ENCODE peak calls at places on chromosome 19, in nine cellular contexts. C, A, O, D, X, N, R, U and L are unnamed samples.
A peak's percentile ranks its signal among the peaks of the same experiment; 100 is the strongest.

GRCh38 chr19:40831502-40832430 is 18.5 kb downstream of the CYP2A6 start:
- DNase-seq in U (no peak), A (peak; percentile 92), X (peak; percentile 98), R (peak; percentile 77), N (no peak), O (no peak), C (no peak), D (peak; percentile 98), L (no peak)

GRCh38 chr19:3098141-3098514 is 4.0 kb downstream of the GNA11 start:
- DNase-seq in A (no peak), O (no peak), X (peak; percentile 51), U (no peak), N (no peak), R (no peak), D (no peak), C (no peak), L (peak; percentile 71)

GRCh38 chr19:7366701-7367420 is 18.1 kb downstream of the ARHGEF18 start:
- DNase-seq in N (no peak), X (peak; percentile 50), U (no peak), D (peak; percentile 50), C (peak; percentile 68), A (no peak), O (no peak), R (peak; percentile 36), L (no peak)

GRCh38 chr19:56105090-56105701 is 15.9 kb downstream of the ZNF787 start:
- DNase-seq in C (peak; percentile 86), U (peak; percentile 69), N (no peak), A (peak; percentile 80), O (peak; percentile 87), R (peak; percentile 80), X (peak; percentile 40), D (peak; percentile 75), L (peak; percentile 79)

GRCh38 chr19:57227461-57227860 is 3.4 kb upstream of the AURKC start:
- DNase-seq in A (no peak), U (no peak), D (no peak), N (no peak), X (no peak), O (no peak), R (no peak), C (no peak), L (no peak)

GRCh38 chr19:33819875-33820781 is 23.5 kb downstream of the KCTD15 start:
- DNase-seq in C (peak; percentile 73), N (no peak), O (peak; percentile 88), X (peak; percentile 72), D (peak; percentile 62), U (peak; percentile 78), A (peak; percentile 74), R (peak; percentile 59), L (peak; percentile 92)

GRCh38 chr19:3849092-3849491 is 19.7 kb downstream of the ZFR2 start:
- DNase-seq in N (no peak), D (peak; percentile 23), X (no peak), R (no peak), A (peak; percentile 45), O (peak; percentile 31), C (peak; percentile 61), U (no peak), L (no peak)

GRCh38 chr19:16066611-16067104 is 9.6 kb upstream of the TPM4 start:
- DNase-seq in R (no peak), D (no peak), X (peak; percentile 74), C (no peak), A (no peak), N (no peak), U (no peak), O (peak; percentile 49), L (peak; percentile 66)

GRCh38 chr19:18433039-18433691 is 4.8 kb downstream of the ISYNA1 start:
- DNase-seq in D (no peak), C (peak; percentile 56), U (peak; percentile 64), R (no peak), X (no peak), O (no peak), A (no peak), N (no peak), L (no peak)

GRCh38 chr19:19146000-19146608 is 7.8 kb upstream of the TMEM161A start:
- DNase-seq in A (peak; percentile 72), X (peak; percentile 56), O (peak; percentile 88), N (no peak), D (peak; percentile 62), C (peak; percentile 72), R (peak; percentile 49), U (peak; percentile 80), L (peak; percentile 91)

GRCh38 chr19:28446511-28446910 is 766.4 kb downstream of the UQCRFS1 start:
- DNase-seq in A (no peak), O (no peak), U (no peak), D (no peak), R (no peak), C (no peak), X (no peak), N (no peak), L (no peak)

GRCh38 chr19:19540707-19541515 is 2.8 kb downstream of the CILP2 start:
- DNase-seq in R (no peak), O (peak; percentile 68), D (peak; percentile 50), U (no peak), X (no peak), A (peak; percentile 64), C (peak; percentile 93), N (peak; percentile 69), L (peak; percentile 76)

GRCh38 chr19:32691952-32692726 is 518 bp downstream of the NUDT19 start:
- DNase-seq in N (no peak), A (peak; percentile 63), X (peak; percentile 66), D (peak; percentile 82), U (peak; percentile 35), C (peak; percentile 70), R (peak; percentile 62), O (peak; percentile 70), L (no peak)

GRCh38 chr19:31334101-31334848 is 15.0 kb downstream of the TSHZ3 start:
- DNase-seq in C (no peak), U (no peak), O (no peak), R (peak; percentile 71), X (peak; percentile 78), D (peak; percentile 72), A (no peak), N (no peak), L (no peak)

GRCh38 chr19:31220540-31220939 is 128.7 kb downstream of the TSHZ3 start:
- DNase-seq in R (no peak), A (no peak), X (no peak), O (no peak), N (no peak), D (peak; percentile 38), U (no peak), C (peak; percentile 70), L (no peak)

GRCh38 chr19:22426901-22427300 is 4.8 kb upstream of the ZNF98 start:
- DNase-seq in U (no peak), R (no peak), X (no peak), C (no peak), D (no peak), N (no peak), A (no peak), O (no peak), L (no peak)

GRCh38 chr19:22427587-22428298 is 5.6 kb upstream of the ZNF98 start:
- DNase-seq in U (no peak), X (no peak), D (no peak), R (no peak), A (no peak), O (no peak), C (no peak), N (no peak), L (no peak)

GRCh38 chr19:22422220-22422619 is at the start of gene ZNF98:
- DNase-seq in A (no peak), U (peak; percentile 35), X (no peak), R (no peak), O (no peak), D (no peak), C (no peak), N (no peak), L (no peak)

DNA sequence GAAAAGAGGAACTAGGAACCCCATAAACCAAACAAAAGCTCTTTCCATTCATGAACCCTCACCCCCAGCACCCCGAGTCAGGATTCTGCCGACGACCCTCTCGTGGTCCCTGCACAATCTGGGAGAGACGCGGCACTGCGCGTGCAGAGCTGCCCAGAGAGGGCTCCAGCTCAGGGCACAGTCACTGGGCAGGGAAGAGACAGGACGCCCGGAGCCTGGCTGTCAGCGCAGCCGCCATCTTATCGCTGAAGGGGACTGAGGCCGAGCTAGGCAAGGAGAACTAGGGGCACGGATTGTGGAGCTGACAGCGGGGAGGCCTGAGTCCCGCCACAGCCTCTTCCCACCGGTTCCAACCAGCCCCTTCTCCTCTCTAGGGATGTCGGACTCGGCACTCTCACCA is 349 bp downstream of the ZNF98 start:
- DNase-seq in U (no peak), R (no peak), A (no peak), D (no peak), X (no peak), N (no peak), O (no peak), C (no peak), L (no peak)
- H3K4me3 ChIP-seq in U (peak overlapping the region; percentile 22), R (no peak overlapping the region), A (no peak overlapping the region), D (no peak overlapping the region), X (no peak overlapping the region), N (no peak overlapping the region), O (no peak overlapping the region), C (no peak overlapping the region), L (peak overlapping the region; percentile 30)

GRCh38 chr19:10095622-10095947 is 6.9 kb downstream of the ANGPTL6 start:
- DNase-seq in D (no peak), O (no peak), R (no peak), A (no peak), N (no peak), C (no peak), U (no peak), X (no peak), L (no peak)

GRCh38 chr19:10095948-10096614 is 6.4 kb downstream of the ANGPTL6 start:
- DNase-seq in R (peak; percentile 85), A (peak; percentile 98), N (peak; percentile 65), X (peak; percentile 84), O (peak; percentile 94), C (peak; percentile 93), D (peak; percentile 91), U (peak; percentile 89), L (peak; percentile 93)

GRCh38 chr19:10093295-10094186 is 7.4 kb downstream of the SHFL start:
- DNase-seq in N (no peak), O (no peak), C (peak; percentile 44), D (peak; percentile 18), X (no peak), U (no peak), R (no peak), A (no peak), L (no peak)

GRCh38 chr19:10100163-10100785 is 2.2 kb downstream of the ANGPTL6 start:
- DNase-seq in A (no peak), X (no peak), R (no peak), C (no peak), U (no peak), D (no peak), N (no peak), O (no peak), L (no peak)

GRCh38 chr19:10096615-10096963 is 5.9 kb downstream of the ANGPTL6 start:
- DNase-seq in O (no peak), C (no peak), X (no peak), U (no peak), R (no peak), D (no peak), N (no peak), A (no peak), L (no peak)
- H3K4me3 ChIP-seq in O (peak overlapping the region; percentile 47), C (no peak overlapping the region), X (peak overlapping the region; percentile 69), U (peak overlapping the region; percentile 46), R (peak overlapping the region; percentile 6), D (peak overlapping the region; percentile 55), N (peak overlapping the region; percentile 49), A (peak overlapping the region; percentile 39), L (peak overlapping the region; percentile 56)

GRCh38 chr19:38028913-38029565 is 122.0 kb downstream of the SIPA1L3 start:
- DNase-seq in C (no peak), O (no peak), U (no peak), D (peak; percentile 53), R (peak; percentile 63), N (no peak), A (no peak), X (no peak), L (no peak)
- H3K4me3 ChIP-seq in C (no peak overlapping the region), O (no peak overlapping the region), U (no peak overlapping the region), D (no peak overlapping the region), R (no peak overlapping the region), N (no peak overlapping the region), A (no peak overlapping the region), X (no peak overlapping the region), L (no peak overlapping the region)

GRCh38 chr19:5246554-5247155 is 94.0 kb downstream of the PTPRS start:
- DNase-seq in R (no peak), X (no peak), U (no peak), O (no peak), A (no peak), N (no peak), C (no peak), D (no peak), L (no peak)
- H3K4me3 ChIP-seq in R (no peak overlapping the region), X (no peak overlapping the region), U (no peak overlapping the region), O (no peak overlapping the region), A (no peak overlapping the region), N (no peak overlapping the region), C (no peak overlapping the region), D (no peak overlapping the region), L (no peak overlapping the region)